ENCODE peak calls at places on chromosome 1, in eight cellular contexts. U is GM23248, O is AG10803, F is left lung, V is kidney epithelial cell, E is cardiac muscle cell, S is epithelial cell of esophagus, I is tibial artery. P is an unnamed sample.

GRCh38 chr1:210232524-210233215 is at the start of gene SERTAD4:
- DNase-seq in E (peak; percentile 46), V (no peak), U (peak; percentile 68), O (peak; percentile 29), S (peak; percentile 96), F (peak; percentile 49), I (no peak), P (peak; percentile 47)

GRCh38 chr1:247448107-247448778 is 9.7 kb downstream of the OR2B11 start:
- DNase-seq in I (no peak), F (peak; percentile 61), E (peak; percentile 77), V (peak; percentile 12), O (peak; percentile 55), U (peak; percentile 80), S (peak; percentile 64), P (peak; percentile 68)

GRCh38 chr1:65389296-65389695 is 31.2 kb upstream of the LEPR start:
- DNase-seq in I (no peak), F (no peak), O (no peak), V (no peak), S (peak; percentile 46), U (no peak), E (no peak), P (no peak)

GRCh38 chr1:173208868-173209267 is 1.7 kb upstream of the TNFSF4 start:
- DNase-seq in E (no peak), F (no peak), V (no peak), I (no peak), O (no peak), U (no peak), S (no peak), P (no peak)

GRCh38 chr1:215473943-215474342 is 93.2 kb upstream of the KCTD3 start:
- DNase-seq in S (no peak), I (no peak), V (no peak), O (peak; percentile 90), E (peak; percentile 11), F (no peak), U (peak; percentile 80), P (no peak)

GRCh38 chr1:44327679-44328491 is 27.2 kb downstream of the ERI3 start:
- DNase-seq in E (peak; percentile 99), S (peak; percentile 100), I (peak; percentile 92), V (peak; percentile 99), F (peak; percentile 80), O (peak; percentile 100), U (peak; percentile 100), P (peak; percentile 98)

GRCh38 chr1:71343686-71344416 is 263.0 kb upstream of the ZRANB2 start:
- DNase-seq in S (peak; percentile 82), V (no peak), O (no peak), F (no peak), I (no peak), U (peak; percentile 14), E (no peak), P (no peak)

GRCh38 chr1:97816927-97817326 is 103.9 kb downstream of the DPYD start:
- DNase-seq in V (no peak), E (no peak), S (no peak), O (no peak), F (no peak), U (no peak), I (no peak), P (no peak)

GRCh38 chr1:222048030-222048632 is 306.2 kb upstream of the DUSP10 start:
- DNase-seq in V (no peak), I (no peak), F (no peak), O (peak; percentile 77), S (peak; percentile 33), U (peak; percentile 81), E (peak; percentile 60), P (no peak)

GRCh38 chr1:153985341-153985912 is 712 bp downstream of the RAB13 start:
- DNase-seq in V (no peak), F (peak; percentile 52), E (peak; percentile 81), O (peak; percentile 70), I (peak; percentile 75), S (no peak), U (peak; percentile 79), P (no peak)

GRCh38 chr1:1290238-1290731 is 10.0 kb downstream of the SCNN1D start:
- DNase-seq in U (peak; percentile 78), E (peak; percentile 55), O (peak; percentile 51), F (no peak), I (peak; percentile 52), S (peak; percentile 55), V (no peak), P (peak; percentile 62)

GRCh38 chr1:228059536-228060457 is 22.7 kb upstream of the ARF1 start:
- DNase-seq in U (peak; percentile 36), F (peak; percentile 96), I (no peak), S (peak; percentile 80), E (peak; percentile 45), O (no peak), V (no peak), P (peak; percentile 54)

GRCh38 chr1:173853074-173853473 is 14.7 kb downstream of the GAS5 start:
- DNase-seq in O (peak; percentile 61), I (no peak), V (no peak), U (peak; percentile 61), F (no peak), S (peak; percentile 68), E (peak; percentile 87), P (peak; percentile 27)

GRCh38 chr1:198056255-198056654 is 100.5 kb upstream of the NEK7 start:
- DNase-seq in S (peak; percentile 11), F (no peak), E (peak; percentile 2), U (peak; percentile 10), O (no peak), I (no peak), V (no peak), P (no peak)

GRCh38 chr1:240619357-240619756 is 7.4 kb upstream of the GREM2 start:
- DNase-seq in E (no peak), V (no peak), U (no peak), O (no peak), F (no peak), I (no peak), S (no peak), P (no peak)

GRCh38 chr1:11374079-11374747 is 101.2 kb downstream of the UBIAD1 start:
- DNase-seq in O (no peak), I (no peak), S (no peak), F (no peak), V (no peak), E (no peak), U (no peak), P (no peak)

GRCh38 chr1:109502368-109502851 is 7.1 kb downstream of the AMIGO1 start:
- DNase-seq in S (no peak), F (no peak), U (no peak), V (no peak), O (no peak), I (no peak), E (no peak), P (no peak)

GRCh38 chr1:8347635-8348034 is 29.7 kb downstream of the SLC45A1 start:
- DNase-seq in I (no peak), V (no peak), S (peak; percentile 65), O (no peak), U (no peak), E (no peak), F (no peak), P (no peak)

GRCh38 chr1:91670781-91671180 is 170.1 kb downstream of the CDC7 start:
- DNase-seq in U (no peak), S (no peak), E (no peak), F (no peak), O (no peak), I (no peak), V (no peak), P (no peak)

GRCh38 chr1:31936278-31936965 is 1.7 kb downstream of the PTP4A2 start:
- DNase-seq in S (peak; percentile 45), I (no peak), E (no peak), V (no peak), F (no peak), O (peak; percentile 17), U (peak; percentile 46), P (no peak)
- H3K4me3 ChIP-seq in S (peak overlapping the region; percentile 86), I (peak overlapping the region; percentile 90), E (peak overlapping the region; percentile 79), V (peak overlapping the region; percentile 62), F (peak overlapping the region; percentile 73), O (peak overlapping the region; percentile 98), U (peak overlapping the region; percentile 96), P (peak overlapping the region; percentile 73)

GRCh38 chr1:244212792-244213475 is 161.9 kb downstream of the ZBTB18 start:
- DNase-seq in E (peak; percentile 51), I (no peak), F (no peak), V (no peak), S (no peak), O (no peak), U (no peak), P (no peak)
- H3K4me3 ChIP-seq in E (no peak overlapping the region), I (no peak overlapping the region), F (no peak overlapping the region), V (no peak overlapping the region), S (no peak overlapping the region), O (no peak overlapping the region), U (no peak overlapping the region), P (no peak overlapping the region)

GRCh38 chr1:184972281-184973055 is 1.8 kb downstream of the NIBAN1 start:
- DNase-seq in O (peak; percentile 56), U (peak; percentile 79), I (no peak), V (no peak), E (peak; percentile 43), F (no peak), S (peak; percentile 60), P (peak; percentile 18)

GRCh38 chr1:184974086-184974836 is at the start of gene NIBAN1:
- DNase-seq in E (peak; percentile 76), O (peak; percentile 67), F (peak; percentile 76), V (peak; percentile 50), S (peak; percentile 67), I (peak; percentile 77), U (peak; percentile 80), P (peak; percentile 83)

GRCh38 chr1:184973308-184974085 is 811 bp downstream of the NIBAN1 start:
- DNase-seq in F (peak; percentile 65), U (peak; percentile 87), E (peak; percentile 78), O (peak; percentile 80), S (peak; percentile 60), I (peak; percentile 47), V (no peak), P (peak; percentile 61)

GRCh38 chr1:184970691-184971161 is 3.6 kb downstream of the NIBAN1 start:
- DNase-seq in U (peak; percentile 53), I (no peak), S (peak; percentile 53), O (peak; percentile 35), E (peak; percentile 42), F (no peak), V (no peak), P (peak; percentile 82)

DNA sequence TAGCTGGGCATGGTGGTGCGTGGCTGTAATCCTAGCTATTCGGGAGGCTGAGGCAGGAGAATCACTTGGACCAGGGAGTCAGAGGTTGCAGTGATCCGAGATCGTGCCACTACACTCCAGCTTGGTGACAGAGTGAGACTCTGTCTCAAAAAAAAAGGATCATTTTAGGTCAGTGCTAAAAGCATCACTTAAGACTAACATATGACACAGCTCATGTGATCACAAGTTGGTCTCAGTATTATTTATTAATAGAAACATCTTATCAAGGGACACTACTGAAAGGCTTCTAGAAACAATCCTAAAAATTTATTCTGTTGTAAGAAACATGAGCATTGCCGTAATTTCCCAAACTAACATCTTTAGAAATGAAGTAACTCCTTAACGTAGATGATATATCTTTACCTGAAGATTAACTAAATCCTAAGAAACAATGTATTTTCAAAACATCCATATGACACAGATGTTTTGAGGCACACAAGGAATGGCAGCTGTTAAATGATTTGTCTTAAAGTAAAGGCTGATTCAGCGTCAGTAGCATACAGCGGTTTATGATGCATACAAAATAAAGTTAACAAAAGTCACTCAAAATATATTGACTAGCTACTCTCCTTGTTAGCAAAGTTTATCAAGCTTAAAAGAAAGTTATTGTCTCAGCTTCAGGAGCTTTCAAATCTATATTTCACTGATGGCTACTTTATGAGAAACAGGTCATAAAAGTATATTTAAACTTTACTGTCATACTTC is 2.6 kb downstream of the NIBAN1 start:
- DNase-seq in U (peak; percentile 22), E (no peak), I (no peak), O (no peak), F (no peak), V (no peak), S (no peak), P (no peak)
- H3K4me3 ChIP-seq in U (peak overlapping the region; percentile 87), E (no peak overlapping the region), I (peak overlapping the region; percentile 92), O (no peak overlapping the region), F (peak overlapping the region; percentile 69), V (no peak overlapping the region), S (no peak overlapping the region), P (no peak overlapping the region)

GRCh38 chr1:202998836-202999750 is 8.1 kb upstream of the TMEM183A start:
- DNase-seq in O (peak; percentile 45), S (peak; percentile 65), V (no peak), U (peak; percentile 68), I (peak; percentile 45), F (no peak), E (peak; percentile 68), P (no peak)
- H3K4me3 ChIP-seq in O (no peak overlapping the region), S (no peak overlapping the region), V (no peak overlapping the region), U (peak overlapping the region; percentile 50), I (no peak overlapping the region), F (no peak overlapping the region), E (no peak overlapping the region), P (no peak overlapping the region)